ENCODE peak calls at places on chromosomes 6 and 20, in nine cellular contexts. P, D, Z, V, I, T, Y, N and L are unnamed samples.

GRCh38 chr20:4802522-4802921 is 80.8 kb downstream of the PRND start:
- DNase-seq in Z (no peak), T (no peak), D (no peak), N (no peak), I (no peak), Y (no peak), V (no peak), P (no peak), L (no peak)

GRCh38 chr6:100177956-100178355 is 183.9 kb upstream of the MCHR2 start:
- DNase-seq in I (no peak), P (no peak), Y (no peak), Z (no peak), V (peak), D (no peak), N (no peak), T (no peak), L (no peak)

GRCh38 chr20:32231245-32231644 is 23.6 kb downstream of the POFUT1 start:
- DNase-seq in P (no peak), I (no peak), Y (no peak), Z (no peak), T (no peak), V (no peak), N (no peak), D (no peak), L (no peak)

GRCh38 chr6:34113532-34113931 is 32.4 kb downstream of the GRM4 start:
- DNase-seq in I (no peak), P (no peak), T (no peak), Z (no peak), V (no peak), N (no peak), D (no peak), Y (no peak), L (no peak)

GRCh38 chr6:44057238-44057930 is 69.9 kb downstream of the MRPL14 start:
- DNase-seq in N (no peak), Y (no peak), V (peak), D (no peak), I (no peak), T (no peak), P (no peak), Z (no peak), L (no peak)

GRCh38 chr6:105791569-105792318 is 294.4 kb upstream of the PRDM1 start:
- DNase-seq in T (no peak), V (no peak), N (no peak), I (no peak), D (no peak), P (no peak), Y (no peak), Z (no peak), L (no peak)

GRCh38 chr20:17421493-17421892 is 109.7 kb downstream of the BFSP1 start:
- DNase-seq in D (no peak), V (no peak), P (no peak), N (no peak), I (no peak), Y (no peak), T (no peak), Z (no peak), L (peak)

GRCh38 chr6:166005401-166005845 is 162.2 kb downstream of the TBXT start:
- DNase-seq in T (peak), N (no peak), Y (no peak), D (peak), V (peak), Z (no peak), I (no peak), P (no peak), L (no peak)

GRCh38 chr6:13453771-13454251 is 33.6 kb downstream of the GFOD1 start:
- DNase-seq in Y (no peak), T (no peak), P (peak), I (peak), D (peak), Z (no peak), V (peak), N (no peak), L (peak)

GRCh38 chr6:97630592-97630991 is 347.6 kb upstream of the MMS22L start:
- DNase-seq in V (no peak), I (no peak), P (no peak), T (no peak), N (no peak), Y (no peak), D (no peak), Z (peak), L (no peak)

GRCh38 chr6:145699462-145699861 is 35.9 kb downstream of the EPM2A start:
- DNase-seq in D (no peak), N (no peak), T (no peak), Z (peak), P (no peak), I (no peak), V (peak), Y (no peak), L (no peak)

GRCh38 chr20:46188866-46189265 is 70.8 kb downstream of the CD40 start:
- DNase-seq in I (no peak), Y (no peak), P (no peak), N (no peak), V (no peak), Z (no peak), T (no peak), D (no peak), L (no peak)